ENCODE peak calls at places on chromosomes 7 and 10, in five cellular contexts. H is cardiac muscle cell, L is right lobe of liver, Q is astrocyte, K is Panc1. E is an unnamed sample.

GRCh38 chr10:34323197-34323596 is 491.9 kb downstream of the PARD3 start:
- DNase-seq in L (no peak), Q (peak; percentile 36), K (no peak), H (peak; percentile 21), E (no peak)

GRCh38 chr10:133336131-133337078 is at the start of gene CALY:
- DNase-seq in K (no peak), H (no peak), L (no peak), Q (no peak), E (peak; percentile 78)

GRCh38 chr7:101725911-101726310 is 91.5 kb upstream of the CUX1 start:
- DNase-seq in H (no peak), L (no peak), K (no peak), Q (no peak), E (no peak)

GRCh38 chr7:127632276-127632910 is 14.5 kb upstream of the PAX4 start:
- DNase-seq in Q (peak; percentile 85), L (no peak), H (peak; percentile 49), K (no peak), E (no peak)

GRCh38 chr10:115936926-115937755 is 335.9 kb downstream of the GFRA1 start:
- DNase-seq in Q (peak; percentile 73), K (no peak), L (no peak), H (peak; percentile 17), E (no peak)

GRCh38 chr7:30143748-30144251 is 9.0 kb downstream of the MTURN start:
- DNase-seq in K (no peak), H (peak; percentile 31), L (no peak), Q (peak; percentile 47), E (no peak)

GRCh38 chr7:68484731-68485130 is 1113.5 kb upstream of the AUTS2 start:
- DNase-seq in K (no peak), L (no peak), Q (no peak), H (no peak), E (no peak)

GRCh38 chr10:13776861-13777301 is 190.1 kb downstream of the PRPF18 start:
- DNase-seq in Q (peak; percentile 55), L (no peak), H (peak; percentile 51), K (no peak), E (no peak)

GRCh38 chr10:50846753-50847152 is 38.7 kb downstream of the A1CF start:
- DNase-seq in K (no peak), H (no peak), L (no peak), Q (peak; percentile 12), E (no peak)

GRCh38 chr10:33557313-33557712 is 222.8 kb upstream of the NRP1 start:
- DNase-seq in K (no peak), H (no peak), Q (no peak), L (no peak), E (no peak)

GRCh38 chr10:94546058-94546595 is 539 bp downstream of the HELLS start:
- DNase-seq in K (peak; percentile 25), L (no peak), H (peak; percentile 27), Q (peak; percentile 16), E (peak; percentile 32)

GRCh38 chr10:102644646-102645387 is 538 bp downstream of the TRIM8 start:
- DNase-seq in L (peak; percentile 89), Q (peak; percentile 58), H (peak; percentile 75), K (peak; percentile 71), E (peak; percentile 60)

GRCh38 chr10:58384095-58384494 is 1.1 kb upstream of the TFAM start:
- DNase-seq in H (no peak), K (no peak), L (no peak), Q (no peak), E (peak; percentile 49)

GRCh38 chr7:728602-729001 is 1.5 kb upstream of the PRKAR1B start:
- DNase-seq in Q (no peak), H (no peak), L (no peak), K (no peak), E (no peak)

GRCh38 chr10:21284301-21284700 is 241.2 kb downstream of the SKIDA1 start:
- DNase-seq in L (no peak), K (no peak), H (no peak), Q (no peak), E (no peak)

GRCh38 chr10:128776617-128777016 is 650.4 kb upstream of the MKI67 start:
- DNase-seq in Q (no peak), K (no peak), H (no peak), L (no peak), E (no peak)

GRCh38 chr7:18541189-18541870 is 45.8 kb downstream of the HDAC9 start:
- DNase-seq in K (no peak), L (no peak), Q (peak; percentile 63), H (peak; percentile 35), E (no peak)

GRCh38 chr7:136062625-136063336 is 85.6 kb upstream of the MTPN start:
- DNase-seq in L (no peak), H (no peak), Q (no peak), K (no peak), E (no peak)

GRCh38 chr10:35795131-35795819 is 153.2 kb upstream of the FZD8 start:
- DNase-seq in Q (peak; percentile 45), K (no peak), H (peak; percentile 19), L (no peak), E (no peak)

GRCh38 chr7:25389489-25390106 is 161.3 kb upstream of the NPVF start:
- DNase-seq in K (no peak), L (no peak), H (peak; percentile 76), Q (peak; percentile 10), E (peak; percentile 21)

GRCh38 chr7:132755538-132756481 is 179.5 kb upstream of the PLXNA4 start:
- DNase-seq in Q (no peak), H (no peak), L (no peak), K (no peak), E (no peak)

GRCh38 chr7:95822717-95823116 is 50.4 kb downstream of the DYNC1I1 start:
- DNase-seq in L (no peak), K (no peak), H (no peak), Q (no peak), E (no peak)

GRCh38 chr7:110909102-110909501 is 181.8 kb upstream of the LRRN3 start:
- DNase-seq in K (no peak), Q (no peak), H (no peak), L (no peak), E (no peak)

GRCh38 chr10:15349133-15349532 is 22.0 kb downstream of the FAM171A1 start:
- DNase-seq in L (no peak), K (no peak), H (no peak), Q (no peak), E (no peak)

GRCh38 chr7:78993341-78993740 is 460.1 kb downstream of the MAGI2 start:
- DNase-seq in H (no peak), K (no peak), Q (no peak), L (no peak), E (no peak)

GRCh38 chr7:105003275-105003674 is 10.7 kb upstream of the KMT2E start:
- DNase-seq in Q (peak; percentile 81), K (no peak), L (no peak), H (peak; percentile 70), E (no peak)

GRCh38 chr7:26153823-26154783 is 2.1 kb downstream of the NFE2L3 start:
- DNase-seq in L (no peak), Q (peak; percentile 36), H (peak; percentile 36), K (no peak), E (peak; percentile 27)

GRCh38 chr10:52688906-52689305 is 83.7 kb downstream of the MBL2 start:
- DNase-seq in L (no peak), Q (no peak), H (no peak), K (no peak), E (no peak)

GRCh38 chr7:144057954-144058353 is 9.2 kb downstream of the OR2A5 start:
- DNase-seq in K (peak; percentile 25), Q (no peak), L (no peak), H (peak; percentile 50), E (no peak)

GRCh38 chr7:12350971-12351370 is 52.7 kb downstream of the VWDE start:
- DNase-seq in K (no peak), L (no peak), H (no peak), Q (no peak), E (no peak)

GRCh38 chr7:41189866-41190265 is 513.0 kb downstream of the INHBA start:
- DNase-seq in H (peak; percentile 91), Q (peak; percentile 98), K (peak; percentile 84), L (no peak), E (no peak)

GRCh38 chr7:94397721-94398120 is 3.0 kb downstream of the COL1A2 start:
- DNase-seq in Q (no peak), L (no peak), K (no peak), H (peak; percentile 47), E (no peak)

GRCh38 chr7:28145090-28145626 is 35.4 kb downstream of the JAZF1 start:
- DNase-seq in L (no peak), H (no peak), Q (no peak), K (no peak), E (no peak)

GRCh38 chr10:131997366-131998049 is 15.8 kb upstream of the BNIP3 start:
- DNase-seq in L (peak; percentile 73), Q (no peak), K (no peak), H (peak; percentile 92), E (no peak)
- TF ChIP-seq CTCF in L (no peak), Q (no peak), K (no peak), H (no peak), E (no peak)

GRCh38 chr7:129821476-129821875 is 131.3 kb downstream of the UBE2H start:
- DNase-seq in Q (no peak), K (no peak), H (no peak), L (no peak), E (no peak)

GRCh38 chr7:129827467-129827990 is 125.2 kb downstream of the UBE2H start:
- DNase-seq in K (no peak), Q (no peak), H (no peak), L (no peak), E (no peak)

GRCh38 chr7:129825005-129825553 is 127.7 kb downstream of the UBE2H start:
- DNase-seq in Q (no peak), L (peak; percentile 70), H (peak; percentile 31), K (peak; percentile 62), E (peak; percentile 62)

GRCh38 chr7:129825554-129826267 is 127.0 kb downstream of the UBE2H start:
- DNase-seq in Q (no peak), L (peak; percentile 94), H (peak; percentile 71), K (peak; percentile 43), E (peak; percentile 89)

DNA sequence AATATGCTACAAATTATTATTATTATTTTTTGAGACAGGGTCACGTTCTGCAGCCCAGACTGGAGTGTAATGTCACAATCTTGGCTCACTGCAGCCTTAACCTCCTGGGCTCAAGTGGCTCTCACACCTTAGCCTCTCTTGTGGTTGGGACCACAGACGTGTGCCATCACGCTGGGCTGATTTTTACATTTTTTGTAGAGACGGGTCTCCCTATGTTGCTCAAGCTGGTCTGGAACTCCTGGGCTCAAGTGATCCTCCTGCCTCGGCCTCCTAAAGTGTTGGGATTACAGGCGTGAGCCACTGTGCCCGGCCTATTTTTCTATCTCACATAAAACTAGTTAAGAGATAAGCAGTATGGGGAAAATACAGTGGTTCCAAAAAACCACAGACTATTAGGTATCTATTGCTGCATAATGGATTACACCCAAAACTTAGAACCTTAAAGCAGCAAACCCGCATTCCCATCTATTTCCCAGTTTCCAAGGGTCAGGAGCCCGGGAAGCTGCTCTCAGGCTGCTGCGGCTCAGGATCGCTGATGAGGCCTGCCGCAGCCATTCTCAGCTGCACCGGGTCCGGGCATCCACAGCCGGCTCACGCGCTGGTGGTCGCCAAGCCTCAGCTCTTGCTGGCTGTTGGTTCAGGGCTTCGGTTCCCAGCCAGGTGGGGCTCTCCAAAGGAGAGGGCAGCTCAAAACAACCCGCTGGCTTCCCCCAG is 128.3 kb downstream of the UBE2H start:
- DNase-seq in H (no peak), Q (no peak), L (no peak), K (no peak), E (no peak)
- TF ChIP-seq CTCF in H (no peak), Q (no peak), L (peak; percentile 6), K (no peak), E (no peak)

GRCh38 chr10:86592413-86592812 is 61.9 kb upstream of the OPN4 start:
- DNase-seq in L (peak; percentile 66), Q (no peak), H (no peak), K (no peak), E (no peak)
- TF ChIP-seq CTCF in L (peak; percentile 47), Q (no peak), H (peak; percentile 7), K (peak; percentile 60), E (no peak)

GRCh38 chr10:129955591-129956284 is 8.3 kb downstream of the EBF3 start:
- DNase-seq in Q (no peak), K (no peak), L (no peak), H (peak; percentile 56), E (no peak)
- TF ChIP-seq CTCF in Q (no peak), K (no peak), L (no peak), H (no peak), E (no peak)